ENCODE peak calls at places on chromosomes 7 and 10, in seven cellular contexts. H is GM20000, J is fibroblast of lung, Q is GM13976, S is neural crest cell, P is cardiac fibroblast, U is body of pancreas. T is an unnamed sample.

GRCh38 chr7:141671705-141672496 is 30.1 kb downstream of the DENND11 start:
- DNase-seq in H (no peak), J (no peak), Q (no peak), S (no peak), P (peak), U (no peak), T (no peak)

GRCh38 chr10:119211176-119211575 is 3.8 kb downstream of the GRK5 start:
- DNase-seq in H (no peak), J (peak), Q (no peak), S (no peak), P (peak), U (no peak), T (no peak)

GRCh38 chr7:77887567-77887966 is 89.0 kb downstream of the PHTF2 start:
- DNase-seq in H (no peak), J (peak), Q (no peak), S (no peak), P (peak), U (no peak), T (no peak)

GRCh38 chr10:77501846-77502251 is 135.8 kb downstream of the KCNMA1 start:
- DNase-seq in H (no peak), J (peak), Q (no peak), S (no peak), P (peak), U (no peak), T (no peak)

GRCh38 chr10:86234553-86235270 is 131.9 kb downstream of the GRID1 start:
- DNase-seq in H (no peak), J (no peak), Q (no peak), S (no peak), P (no peak), U (no peak), T (no peak)

GRCh38 chr7:130387628-130388403 is 7.5 kb downstream of the CPA1 start:
- DNase-seq in H (no peak), J (no peak), Q (no peak), S (no peak), P (no peak), U (peak), T (no peak)

GRCh38 chr7:156889089-156889488 is 3.9 kb downstream of the LMBR1 start:
- DNase-seq in H (no peak), J (peak), Q (no peak), S (no peak), P (no peak), U (no peak), T (no peak)

GRCh38 chr10:112793197-112793921 is 156.7 kb upstream of the TCF7L2 start:
- DNase-seq in H (no peak), J (peak), Q (no peak), S (no peak), P (peak), U (no peak), T (no peak)

GRCh38 chr10:56646301-56646700 is 285.2 kb upstream of the ZWINT start:
- DNase-seq in H (no peak), J (no peak), Q (no peak), S (no peak), P (no peak), U (no peak), T (no peak)

GRCh38 chr7:152737833-152738232 is 21.7 kb upstream of the ACTR3B start:
- DNase-seq in H (no peak), J (no peak), Q (no peak), S (no peak), P (no peak), U (no peak), T (no peak)

GRCh38 chr7:54981913-54982312 is 36.9 kb upstream of the EGFR start:
- DNase-seq in H (no peak), J (no peak), Q (no peak), S (no peak), P (no peak), U (no peak), T (no peak)

GRCh38 chr7:101630591-101630990 is 1.5 kb upstream of the MYL10 start:
- DNase-seq in H (no peak), J (no peak), Q (no peak), S (no peak), P (peak), U (no peak), T (no peak)

GRCh38 chr10:67816719-67817118 is 21.3 kb downstream of the DNAJC12 start:
- DNase-seq in H (no peak), J (no peak), Q (no peak), S (no peak), P (no peak), U (no peak), T (no peak)

GRCh38 chr10:51620131-51620530 is 79.3 kb downstream of the CSTF2T start:
- DNase-seq in H (peak), J (no peak), Q (peak), S (no peak), P (no peak), U (no peak), T (no peak)

GRCh38 chr7:56046728-56047445 is 4.4 kb downstream of the PSPH start:
- DNase-seq in H (no peak), J (peak), Q (no peak), S (no peak), P (peak), U (peak), T (no peak)

GRCh38 chr7:92768501-92769360 is 67.6 kb downstream of the CDK6 start:
- DNase-seq in H (peak), J (no peak), Q (peak), S (no peak), P (peak), U (no peak), T (peak)

GRCh38 chr10:28778524-28778923 is 101.2 kb downstream of the BAMBI start:
- DNase-seq in H (no peak), J (no peak), Q (no peak), S (no peak), P (no peak), U (no peak), T (no peak)

GRCh38 chr7:75639071-75639892 is 99.5 kb downstream of the HIP1 start:
- DNase-seq in H (peak), J (peak), Q (peak), S (peak), P (peak), U (peak), T (peak)

GRCh38 chr10:124594240-124594639 is 132.6 kb downstream of the LHPP start:
- DNase-seq in H (no peak), J (no peak), Q (no peak), S (no peak), P (peak), U (no peak), T (no peak)

GRCh38 chr10:69883256-69883655 is 81.5 kb downstream of the COL13A1 start:
- DNase-seq in H (peak), J (no peak), Q (no peak), S (no peak), P (no peak), U (no peak), T (no peak)
- TF ChIP-seq CTCF in H (no peak), J (no peak), Q (no peak), S (no peak), P (no peak), U (no peak), T (no peak)

GRCh38 chr7:15686957-15687644 is 618 bp upstream of the MEOX2 start:
- DNase-seq in H (no peak), J (peak), Q (peak), S (peak), P (peak), U (no peak), T (peak)

GRCh38 chr7:15685358-15686181 is 913 bp downstream of the MEOX2 start:
- DNase-seq in H (no peak), J (peak), Q (peak), S (peak), P (peak), U (no peak), T (peak)

GRCh38 chr7:15687645-15688025 is 1.2 kb upstream of the MEOX2 start:
- DNase-seq in H (no peak), J (no peak), Q (no peak), S (peak), P (peak), U (no peak), T (no peak)

GRCh38 chr7:15684834-15685233 is 1.6 kb downstream of the MEOX2 start:
- DNase-seq in H (no peak), J (peak), Q (no peak), S (no peak), P (peak), U (no peak), T (no peak)

DNA sequence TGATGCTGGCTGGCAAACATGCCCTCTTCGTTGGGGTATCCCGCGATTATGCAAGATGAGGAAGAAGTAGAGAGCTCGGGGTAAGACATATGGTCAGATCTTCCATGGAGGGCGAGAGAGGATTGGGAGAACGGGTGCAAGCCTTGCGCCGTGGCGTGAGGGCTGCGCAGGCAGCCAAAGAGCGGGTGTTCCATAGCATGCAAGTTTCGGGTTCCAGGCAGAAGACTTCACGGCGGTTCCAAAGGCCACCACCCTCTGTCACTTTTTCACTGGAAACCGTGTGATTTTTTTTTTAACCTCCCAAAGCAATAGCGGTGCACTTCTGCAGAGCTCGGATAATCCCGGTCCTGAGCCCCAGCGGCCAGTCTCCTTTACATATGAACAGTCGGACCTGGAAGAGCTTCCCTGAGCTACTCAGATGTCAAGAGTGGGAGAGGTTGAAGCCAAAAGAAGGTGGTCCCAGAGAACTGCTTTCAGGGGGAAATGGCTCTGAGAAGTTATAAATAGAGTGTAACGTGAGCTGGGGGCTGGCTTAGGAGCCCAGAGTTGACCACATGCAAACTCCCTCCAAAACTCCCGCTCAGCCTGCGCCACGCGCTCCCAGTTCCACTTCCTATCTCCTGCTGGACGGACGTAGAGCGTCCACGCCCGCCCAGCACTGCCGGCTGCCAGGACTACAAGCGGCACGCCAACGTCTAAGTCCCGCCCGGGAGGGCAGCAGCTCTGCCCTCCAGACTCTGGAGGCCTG is at the start of gene MEOX2:
- DNase-seq in H (no peak), J (peak), Q (peak), S (peak), P (peak), U (peak), T (peak)
- TF ChIP-seq CTCF in H (no peak), J (no peak), Q (no peak), S (no peak), P (no peak), U (no peak), T (no peak)

DNA sequence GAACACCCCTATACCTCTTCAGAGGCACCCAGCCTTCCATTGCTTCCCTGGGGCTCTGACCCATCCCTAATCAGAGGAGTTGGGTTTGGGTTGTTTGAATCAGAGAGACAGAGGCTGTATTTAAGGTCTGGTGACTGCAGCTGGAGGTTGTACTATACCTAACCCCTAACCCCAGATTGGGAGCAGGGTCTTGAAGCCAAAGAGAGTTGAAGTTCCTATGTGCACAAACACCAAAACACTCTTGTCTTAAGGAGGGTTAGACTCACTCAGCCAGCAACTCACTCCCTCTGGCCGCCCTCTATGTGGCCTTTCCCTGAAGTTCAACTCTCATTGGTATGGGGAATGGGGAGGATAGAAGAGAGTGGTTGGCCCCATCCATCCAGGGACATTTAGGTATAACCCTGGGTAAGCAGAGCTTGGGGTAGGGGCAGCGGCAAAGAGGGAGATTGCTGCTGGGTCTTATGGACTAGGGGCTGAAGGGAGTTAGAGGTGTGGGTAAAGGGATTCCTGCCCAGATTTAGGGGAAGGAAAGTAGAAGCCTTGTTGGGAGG is 80.0 kb downstream of the PAX2 start:
- DNase-seq in H (no peak), J (no peak), Q (no peak), S (no peak), P (no peak), U (no peak), T (no peak)
- TF ChIP-seq CTCF in H (no peak), J (no peak), Q (no peak), S (no peak), P (no peak), U (no peak), T (no peak)

DNA sequence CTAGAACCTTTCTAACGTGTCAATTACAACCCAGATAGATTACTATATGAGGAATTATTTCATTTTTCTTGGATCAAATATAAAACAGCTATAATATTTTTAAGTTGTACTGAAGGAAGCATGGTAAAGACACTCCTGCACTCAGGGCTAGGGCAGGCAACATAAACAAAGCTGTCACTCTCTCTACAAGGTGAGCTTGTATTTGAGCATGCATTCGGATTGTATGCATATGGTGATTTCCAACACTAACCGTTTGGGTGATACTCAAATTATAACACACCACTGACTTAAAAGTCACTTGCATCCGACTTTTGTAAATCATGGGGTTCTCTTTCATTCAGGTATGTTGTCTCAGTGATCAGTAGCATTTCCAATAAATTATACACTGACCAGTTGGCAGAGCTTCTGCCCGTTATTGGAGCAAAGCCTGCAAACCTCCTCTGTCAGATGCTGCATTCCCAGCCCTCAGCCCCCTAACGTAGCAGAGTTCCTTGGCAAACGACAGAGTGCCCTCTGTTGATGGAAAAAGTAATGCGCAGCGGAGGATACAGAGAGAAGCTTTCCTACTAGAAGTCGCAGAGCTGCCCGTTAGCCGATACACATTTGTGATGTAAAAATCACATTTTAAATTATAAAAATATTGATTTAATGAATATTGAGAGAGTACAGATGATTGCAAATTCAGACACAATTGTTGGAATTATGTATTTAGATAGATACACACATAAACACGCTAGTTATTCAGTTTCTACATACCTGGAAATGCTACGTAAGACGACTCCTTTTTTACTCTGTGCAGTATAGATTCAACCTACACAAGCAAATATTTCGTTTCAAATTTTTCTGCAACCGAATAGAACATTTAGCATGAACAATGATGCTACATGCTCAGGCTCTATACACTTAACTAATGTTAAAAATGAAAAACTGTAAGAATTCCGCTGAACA is 173.9 kb upstream of the SP4 start:
- DNase-seq in H (peak), J (peak), Q (peak), S (peak), P (peak), U (peak), T (peak)
- TF ChIP-seq CTCF in H (peak), J (peak), Q (peak), S (peak), P (peak), U (peak), T (peak)

GRCh38 chr10:100978896-100979185 is 8.5 kb downstream of the MRPL43 start:
- DNase-seq in H (no peak), J (no peak), Q (no peak), S (no peak), P (no peak), U (no peak), T (no peak)
- TF ChIP-seq CTCF in H (no peak), J (no peak), Q (no peak), S (no peak), P (no peak), U (no peak), T (no peak)

DNA sequence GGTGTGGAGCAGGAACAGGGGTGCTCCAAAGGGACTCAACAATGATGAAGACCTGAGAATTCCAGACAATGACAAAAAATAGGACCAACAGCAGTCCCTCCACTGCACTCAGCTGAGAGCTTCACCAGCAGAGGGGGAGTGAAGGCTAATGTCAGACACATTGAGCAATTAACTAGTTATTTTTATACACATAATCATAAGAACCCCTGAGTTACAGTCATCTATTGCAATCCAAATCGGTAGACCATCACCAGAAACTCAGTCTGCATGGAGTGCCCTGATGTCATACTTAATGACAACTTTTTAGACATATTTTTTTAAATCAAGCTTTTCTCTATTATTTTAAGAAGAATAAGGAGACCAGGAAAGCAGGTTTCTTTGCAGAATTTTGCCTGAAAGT is 30.6 kb upstream of the IKZF1 start:
- DNase-seq in H (no peak), J (no peak), Q (no peak), S (no peak), P (no peak), U (no peak), T (no peak)
- TF ChIP-seq CTCF in H (no peak), J (no peak), Q (peak), S (no peak), P (no peak), U (no peak), T (peak)

GRCh38 chr10:79066460-79067240 is 2.1 kb upstream of the ZMIZ1 start:
- DNase-seq in H (peak), J (peak), Q (peak), S (peak), P (peak), U (no peak), T (peak)

GRCh38 chr10:79068562-79069324 is at the start of gene ZMIZ1:
- DNase-seq in H (peak), J (peak), Q (peak), S (peak), P (peak), U (peak), T (peak)

GRCh38 chr10:79069325-79070090 is 742 bp downstream of the ZMIZ1 start:
- DNase-seq in H (peak), J (peak), Q (peak), S (peak), P (peak), U (peak), T (peak)

GRCh38 chr10:79067241-79068202 is 1.2 kb upstream of the ZMIZ1 start:
- DNase-seq in H (peak), J (peak), Q (peak), S (peak), P (peak), U (peak), T (peak)

DNA sequence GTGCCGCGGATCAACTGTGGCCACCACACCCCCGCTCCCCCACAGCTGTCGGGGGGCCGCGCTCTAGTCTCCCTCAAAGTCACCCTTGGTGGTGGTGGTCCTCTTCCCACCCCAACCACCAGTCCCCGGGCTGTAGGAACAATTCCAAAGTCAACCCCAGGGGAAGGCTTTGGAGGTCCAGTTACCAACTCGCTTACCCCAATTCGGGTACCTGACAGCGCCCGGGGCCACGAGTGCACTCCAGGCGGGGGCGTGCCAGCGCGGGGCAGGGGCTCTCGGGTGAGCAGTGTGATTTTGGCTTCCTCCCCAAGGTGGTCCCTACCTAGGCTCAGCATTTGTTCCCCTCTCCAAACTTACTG is 584 bp upstream of the ZMIZ1 start:
- DNase-seq in H (no peak), J (no peak), Q (peak), S (no peak), P (no peak), U (no peak), T (no peak)
- TF ChIP-seq CTCF in H (no peak), J (no peak), Q (no peak), S (no peak), P (no peak), U (no peak), T (peak)

GRCh38 chr10:95906675-95907453 is 911 bp upstream of the CC2D2B start:
- DNase-seq in H (peak), J (peak), Q (peak), S (peak), P (peak), U (peak), T (peak)

GRCh38 chr10:95908450-95908849 is 675 bp downstream of the CC2D2B start:
- DNase-seq in H (no peak), J (no peak), Q (no peak), S (no peak), P (no peak), U (no peak), T (no peak)

GRCh38 chr10:95909591-95909990 is 1.8 kb downstream of the CC2D2B start:
- DNase-seq in H (no peak), J (no peak), Q (no peak), S (no peak), P (no peak), U (no peak), T (no peak)

DNA sequence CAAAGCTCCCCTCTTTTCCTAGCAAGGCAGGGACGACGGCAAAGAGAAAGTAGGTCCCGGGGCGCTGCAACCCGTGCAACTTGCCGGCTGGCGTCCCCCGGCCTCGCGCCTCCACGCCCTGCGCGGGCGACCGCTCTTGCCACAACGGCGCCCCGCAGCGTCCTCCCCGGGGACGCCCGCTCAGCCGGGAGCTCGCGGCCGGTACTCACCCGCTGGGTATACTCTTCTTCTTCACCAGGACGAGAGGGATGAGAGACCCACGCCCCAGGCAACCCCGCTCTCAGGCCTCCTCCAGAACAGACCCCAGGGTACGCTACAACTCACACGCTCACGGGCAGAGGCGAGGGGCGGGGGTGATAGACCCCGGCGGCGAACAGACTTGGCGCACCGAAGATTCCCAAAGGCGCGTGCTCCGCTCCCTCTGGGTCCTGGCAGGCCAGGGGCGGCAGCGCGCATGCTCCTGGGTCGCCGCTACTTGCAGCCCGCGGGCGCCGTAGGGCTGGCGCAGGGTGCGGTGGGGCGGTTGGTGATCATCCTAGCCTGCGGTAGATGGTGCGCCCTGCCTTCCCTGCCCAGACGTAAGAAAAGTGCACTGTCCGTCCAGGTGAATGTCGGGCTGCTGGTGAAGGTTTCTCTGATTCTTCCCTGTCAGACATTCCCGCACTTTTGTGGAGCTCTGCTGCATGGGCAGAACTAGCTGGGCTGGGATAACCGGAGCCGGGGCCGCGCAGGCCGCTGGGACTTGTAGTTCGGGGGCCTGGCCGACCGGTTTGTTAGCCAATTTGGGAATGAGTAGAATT is at the start of gene CC2D2B:
- DNase-seq in H (peak), J (peak), Q (peak), S (peak), P (peak), U (peak), T (peak)
- TF ChIP-seq CTCF in H (no peak), J (no peak), Q (no peak), S (no peak), P (no peak), U (no peak), T (no peak)